ENCODE peak calls at places on chromosomes 13 and 19, in seven cellular contexts. One of them, this sample, is unnamed.

GRCh38 chr13:31029129-31029528 is 96.7 kb downstream of the TEX26 start:
- DNase-seq in tibial artery: no peak
- DNase-seq in DMS79 treated with DMSO at 0.1 percent for 48 hours: no peak
- DNase-seq in progenitor cell of endocrine pancreas: no peak
- DNase-seq in NCI-H1105: no peak
- DNase-seq in EL: no peak
- DNase-seq in naive thymus-derived CD4-positive, alpha-beta T cell: no peak
- DNase-seq in this sample: no peak

GRCh38 chr13:37816276-37816675 is 53.3 kb downstream of the TRPC4 start:
- DNase-seq in tibial artery: no peak
- DNase-seq in DMS79 treated with DMSO at 0.1 percent for 48 hours: no peak
- DNase-seq in progenitor cell of endocrine pancreas: no peak
- DNase-seq in NCI-H1105: no peak
- DNase-seq in EL: peak; percentile 61
- DNase-seq in naive thymus-derived CD4-positive, alpha-beta T cell: no peak
- DNase-seq in this sample: no peak

GRCh38 chr13:52980695-52981094 is 47.9 kb upstream of the OLFM4 start:
- DNase-seq in tibial artery: no peak
- DNase-seq in DMS79 treated with DMSO at 0.1 percent for 48 hours: no peak
- DNase-seq in progenitor cell of endocrine pancreas: no peak
- DNase-seq in NCI-H1105: no peak
- DNase-seq in EL: peak; percentile 31
- DNase-seq in naive thymus-derived CD4-positive, alpha-beta T cell: no peak
- DNase-seq in this sample: no peak

GRCh38 chr19:21934593-21934992 is 76.2 kb downstream of the ZNF208 start:
- DNase-seq in tibial artery: no peak
- DNase-seq in DMS79 treated with DMSO at 0.1 percent for 48 hours: no peak
- DNase-seq in progenitor cell of endocrine pancreas: no peak
- DNase-seq in NCI-H1105: no peak
- DNase-seq in EL: no peak
- DNase-seq in naive thymus-derived CD4-positive, alpha-beta T cell: no peak
- DNase-seq in this sample: no peak

GRCh38 chr13:72137782-72138181 is 270.8 kb upstream of the DACH1 start:
- DNase-seq in tibial artery: no peak
- DNase-seq in DMS79 treated with DMSO at 0.1 percent for 48 hours: no peak
- DNase-seq in progenitor cell of endocrine pancreas: no peak
- DNase-seq in NCI-H1105: no peak
- DNase-seq in EL: no peak
- DNase-seq in naive thymus-derived CD4-positive, alpha-beta T cell: no peak
- DNase-seq in this sample: no peak

GRCh38 chr13:102667911-102668310 is 26.9 kb downstream of the METTL21C start:
- DNase-seq in tibial artery: no peak
- DNase-seq in DMS79 treated with DMSO at 0.1 percent for 48 hours: no peak
- DNase-seq in progenitor cell of endocrine pancreas: no peak
- DNase-seq in NCI-H1105: no peak
- DNase-seq in EL: no peak
- DNase-seq in naive thymus-derived CD4-positive, alpha-beta T cell: no peak
- DNase-seq in this sample: no peak

GRCh38 chr19:35461050-35461449 is 13.0 kb downstream of the FFAR2 start:
- DNase-seq in tibial artery: no peak
- DNase-seq in DMS79 treated with DMSO at 0.1 percent for 48 hours: peak; percentile 49
- DNase-seq in progenitor cell of endocrine pancreas: no peak
- DNase-seq in NCI-H1105: no peak
- DNase-seq in EL: no peak
- DNase-seq in naive thymus-derived CD4-positive, alpha-beta T cell: no peak
- DNase-seq in this sample: no peak

GRCh38 chr13:41137241-41137640 is 4.6 kb upstream of the KBTBD6 start:
- DNase-seq in tibial artery: no peak
- DNase-seq in DMS79 treated with DMSO at 0.1 percent for 48 hours: no peak
- DNase-seq in progenitor cell of endocrine pancreas: no peak
- DNase-seq in NCI-H1105: no peak
- DNase-seq in EL: peak; percentile 47
- DNase-seq in naive thymus-derived CD4-positive, alpha-beta T cell: no peak
- DNase-seq in this sample: no peak

GRCh38 chr13:113061271-113061625 is 44.3 kb upstream of the F7 start:
- DNase-seq in tibial artery: no peak
- DNase-seq in DMS79 treated with DMSO at 0.1 percent for 48 hours: no peak
- DNase-seq in progenitor cell of endocrine pancreas: no peak
- DNase-seq in NCI-H1105: no peak
- DNase-seq in EL: no peak
- DNase-seq in naive thymus-derived CD4-positive, alpha-beta T cell: no peak
- DNase-seq in this sample: no peak

GRCh38 chr13:75359266-75359665 is 122.7 kb downstream of the TBC1D4 start:
- DNase-seq in tibial artery: no peak
- DNase-seq in DMS79 treated with DMSO at 0.1 percent for 48 hours: no peak
- DNase-seq in progenitor cell of endocrine pancreas: no peak
- DNase-seq in NCI-H1105: no peak
- DNase-seq in EL: peak; percentile 93
- DNase-seq in naive thymus-derived CD4-positive, alpha-beta T cell: no peak
- DNase-seq in this sample: no peak

GRCh38 chr19:20968092-20968491 is 45.0 kb downstream of the ZNF85 start:
- DNase-seq in tibial artery: no peak
- DNase-seq in DMS79 treated with DMSO at 0.1 percent for 48 hours: no peak
- DNase-seq in progenitor cell of endocrine pancreas: no peak
- DNase-seq in NCI-H1105: no peak
- DNase-seq in EL: no peak
- DNase-seq in naive thymus-derived CD4-positive, alpha-beta T cell: no peak
- DNase-seq in this sample: no peak

GRCh38 chr19:2949939-2950285 is 5.1 kb upstream of the ZNF77 start:
- DNase-seq in tibial artery: peak; percentile 54
- DNase-seq in DMS79 treated with DMSO at 0.1 percent for 48 hours: peak; percentile 32
- DNase-seq in progenitor cell of endocrine pancreas: no peak
- DNase-seq in NCI-H1105: no peak
- DNase-seq in EL: peak; percentile 23
- DNase-seq in naive thymus-derived CD4-positive, alpha-beta T cell: no peak
- DNase-seq in this sample: no peak

GRCh38 chr13:77510156-77510555 is 25.4 kb upstream of the SCEL start:
- DNase-seq in tibial artery: no peak
- DNase-seq in DMS79 treated with DMSO at 0.1 percent for 48 hours: no peak
- DNase-seq in progenitor cell of endocrine pancreas: no peak
- DNase-seq in NCI-H1105: no peak
- DNase-seq in EL: no peak
- DNase-seq in naive thymus-derived CD4-positive, alpha-beta T cell: no peak
- DNase-seq in this sample: no peak

GRCh38 chr13:112990783-112991182 is 21.8 kb downstream of the MCF2L start:
- DNase-seq in tibial artery: no peak
- DNase-seq in DMS79 treated with DMSO at 0.1 percent for 48 hours: peak; percentile 98
- DNase-seq in progenitor cell of endocrine pancreas: peak; percentile 61
- DNase-seq in NCI-H1105: peak; percentile 97
- DNase-seq in EL: no peak
- DNase-seq in naive thymus-derived CD4-positive, alpha-beta T cell: no peak
- DNase-seq in this sample: peak; percentile 78

GRCh38 chr13:88764103-88764502 is 1092.9 kb downstream of the SLITRK5 start:
- DNase-seq in tibial artery: no peak
- DNase-seq in DMS79 treated with DMSO at 0.1 percent for 48 hours: no peak
- DNase-seq in progenitor cell of endocrine pancreas: no peak
- DNase-seq in NCI-H1105: no peak
- DNase-seq in EL: no peak
- DNase-seq in naive thymus-derived CD4-positive, alpha-beta T cell: no peak
- DNase-seq in this sample: no peak

GRCh38 chr19:2540646-2541454 is 64.9 kb downstream of the GADD45B start:
- DNase-seq in tibial artery: peak; percentile 86
- DNase-seq in DMS79 treated with DMSO at 0.1 percent for 48 hours: no peak
- DNase-seq in progenitor cell of endocrine pancreas: peak; percentile 81
- DNase-seq in NCI-H1105: no peak
- DNase-seq in EL: peak; percentile 100
- DNase-seq in naive thymus-derived CD4-positive, alpha-beta T cell: no peak
- DNase-seq in this sample: peak; percentile 94

GRCh38 chr13:30976041-30976440 is 43.6 kb downstream of the TEX26 start:
- DNase-seq in tibial artery: no peak
- DNase-seq in DMS79 treated with DMSO at 0.1 percent for 48 hours: no peak
- DNase-seq in progenitor cell of endocrine pancreas: no peak
- DNase-seq in NCI-H1105: no peak
- DNase-seq in EL: no peak
- DNase-seq in naive thymus-derived CD4-positive, alpha-beta T cell: no peak
- DNase-seq in this sample: no peak

GRCh38 chr13:98664047-98664446 is 87.1 kb upstream of the STK24 start:
- DNase-seq in tibial artery: no peak
- DNase-seq in DMS79 treated with DMSO at 0.1 percent for 48 hours: no peak
- DNase-seq in progenitor cell of endocrine pancreas: no peak
- DNase-seq in NCI-H1105: no peak
- DNase-seq in EL: peak; percentile 66
- DNase-seq in naive thymus-derived CD4-positive, alpha-beta T cell: no peak
- DNase-seq in this sample: no peak

GRCh38 chr19:23996549-23996948 is 81.9 kb downstream of the ZNF726 start:
- DNase-seq in tibial artery: no peak
- DNase-seq in DMS79 treated with DMSO at 0.1 percent for 48 hours: no peak
- DNase-seq in progenitor cell of endocrine pancreas: no peak
- DNase-seq in NCI-H1105: no peak
- DNase-seq in EL: peak; percentile 4
- DNase-seq in naive thymus-derived CD4-positive, alpha-beta T cell: no peak
- DNase-seq in this sample: no peak

GRCh38 chr13:85798999-85799646 is at the start of gene SLITRK6:
- DNase-seq in tibial artery: no peak
- DNase-seq in DMS79 treated with DMSO at 0.1 percent for 48 hours: no peak
- DNase-seq in progenitor cell of endocrine pancreas: no peak
- DNase-seq in NCI-H1105: peak; percentile 35
- DNase-seq in EL: peak; percentile 48
- DNase-seq in naive thymus-derived CD4-positive, alpha-beta T cell: no peak
- DNase-seq in this sample: no peak

This sample was measured in left lung.